ENCODE peak calls at places on chromosomes 16 and 17, in seven cellular contexts. P is PC-9, B is AG04450, Y is A549, C is cardiac fibroblast, I is HFF-Myc, V is lower leg skin. G is an unnamed sample.

GRCh38 chr16:86949630-86950029 is 367.6 kb downstream of the C16orf95 start:
- DNase-seq in Y (no peak), B (no peak), V (no peak), P (no peak), C (no peak), I (no peak), G (no peak)

GRCh38 chr16:73976661-73977060 is 320.0 kb upstream of the PSMD7 start:
- DNase-seq in Y (no peak), B (no peak), V (no peak), P (no peak), C (no peak), I (no peak), G (no peak)

GRCh38 chr16:1159973-1160772 is 7.3 kb downstream of the CACNA1H start:
- DNase-seq in V (no peak), P (no peak), I (no peak), C (no peak), B (no peak), Y (no peak), G (peak; percentile 51)

GRCh38 chr17:21171309-21171922 is 42.5 kb downstream of the TMEM11 start:
- DNase-seq in P (no peak), C (no peak), I (no peak), V (no peak), Y (no peak), B (no peak), G (no peak)

GRCh38 chr16:56632160-56632847 is at the start of gene MT1M:
- DNase-seq in C (no peak), P (no peak), V (peak; percentile 95), B (no peak), Y (no peak), I (no peak), G (peak; percentile 73)

GRCh38 chr17:39547713-39548478 is 59.8 kb downstream of the NEUROD2 start:
- DNase-seq in Y (peak; percentile 75), C (peak; percentile 57), B (no peak), V (peak; percentile 95), I (peak; percentile 6), P (peak; percentile 49), G (peak; percentile 78)

GRCh38 chr17:79095345-79096055 is 20.9 kb downstream of the ENGASE start:
- DNase-seq in V (no peak), Y (no peak), C (no peak), I (no peak), B (no peak), P (no peak), G (no peak)

GRCh38 chr16:30005341-30006094 is 5.3 kb downstream of the DOC2A start:
- DNase-seq in B (no peak), C (peak; percentile 59), V (no peak), I (no peak), P (no peak), Y (peak; percentile 90), G (no peak)

GRCh38 chr17:61806081-61806828 is 57.1 kb downstream of the BRIP1 start:
- DNase-seq in Y (no peak), B (no peak), V (no peak), C (no peak), I (no peak), P (no peak), G (no peak)

GRCh38 chr17:58998871-58999270 is 107.8 kb downstream of the TRIM37 start:
- DNase-seq in C (no peak), B (no peak), Y (no peak), V (no peak), P (no peak), I (no peak), G (no peak)

GRCh38 chr16:65700599-65700998 is 578.7 kb upstream of the CDH11 start:
- DNase-seq in P (no peak), B (no peak), V (no peak), I (no peak), C (peak; percentile 39), Y (no peak), G (no peak)

GRCh38 chr16:80693553-80693952 is 110.8 kb downstream of the CDYL2 start:
- DNase-seq in Y (no peak), I (no peak), B (no peak), V (no peak), P (no peak), C (no peak), G (no peak)

GRCh38 chr17:17057057-17057551 is 14.8 kb downstream of the MPRIP start:
- DNase-seq in B (no peak), C (no peak), V (peak; percentile 85), P (no peak), Y (no peak), I (no peak), G (peak; percentile 65)

GRCh38 chr16:72240949-72241348 is 69.0 kb upstream of the PMFBP1 start:
- DNase-seq in V (no peak), B (no peak), C (no peak), P (no peak), I (no peak), Y (no peak), G (no peak)

GRCh38 chr16:54125751-54126655 is 160.6 kb downstream of the IRX3 start:
- DNase-seq in I (no peak), B (no peak), V (no peak), Y (no peak), C (no peak), P (no peak), G (no peak)

GRCh38 chr16:3542601-3543373 is 34.4 kb downstream of the NLRC3 start:
- DNase-seq in I (no peak), P (no peak), B (no peak), C (peak; percentile 8), Y (no peak), V (no peak), G (peak; percentile 77)

GRCh38 chr17:58335061-58335731 is 6.6 kb upstream of the TSPOAP1 start:
- DNase-seq in V (no peak), P (no peak), I (no peak), C (no peak), Y (no peak), B (no peak), G (no peak)

GRCh38 chr16:15573274-15573895 is 69.6 kb downstream of the MARF1 start:
- DNase-seq in C (no peak), V (no peak), Y (no peak), I (no peak), B (no peak), P (peak; percentile 73), G (no peak)

GRCh38 chr16:15567823-15568222 is 75.1 kb downstream of the MARF1 start:
- DNase-seq in C (no peak), V (no peak), B (no peak), I (no peak), P (no peak), Y (no peak), G (no peak)

GRCh38 chr16:15574614-15574948 is 68.4 kb downstream of the MARF1 start:
- DNase-seq in V (no peak), C (no peak), Y (no peak), B (no peak), I (no peak), P (no peak), G (no peak)

GRCh38 chr16:15575293-15576049 is 67.5 kb downstream of the MARF1 start:
- DNase-seq in B (no peak), C (no peak), Y (no peak), P (no peak), V (no peak), I (no peak), G (no peak)

GRCh38 chr16:15572329-15573001 is 70.5 kb downstream of the MARF1 start:
- DNase-seq in Y (no peak), C (peak; percentile 69), P (peak; percentile 69), I (peak; percentile 22), V (no peak), B (peak; percentile 20), G (no peak)
- TF ChIP-seq CTCF in Y (no peak), C (no peak), P (no peak), I (no peak), V (no peak), B (no peak), G (no peak)

GRCh38 chr17:12574525-12574924 is 91.2 kb upstream of the MYOCD start:
- DNase-seq in C (no peak), I (no peak), Y (no peak), P (no peak), B (no peak), V (no peak), G (no peak)

GRCh38 chr17:12566281-12567002 is 99.2 kb upstream of the MYOCD start:
- DNase-seq in I (no peak), Y (no peak), P (no peak), V (no peak), C (no peak), B (no peak), G (no peak)

GRCh38 chr17:12571606-12572005 is 94.1 kb upstream of the MYOCD start:
- DNase-seq in P (no peak), V (no peak), B (no peak), Y (no peak), C (no peak), I (no peak), G (no peak)

GRCh38 chr17:12567077-12568053 is 98.3 kb upstream of the MYOCD start:
- DNase-seq in P (no peak), V (no peak), I (no peak), C (no peak), Y (no peak), B (no peak), G (no peak)

GRCh38 chr17:12568358-12569251 is 97.1 kb upstream of the MYOCD start:
- DNase-seq in I (no peak), B (no peak), C (no peak), P (no peak), Y (no peak), V (no peak), G (no peak)
- H3K4me3 ChIP-seq in I (no peak overlapping the region), B (no peak overlapping the region), C (no peak overlapping the region), P (no peak overlapping the region), Y (no peak overlapping the region), V (no peak overlapping the region), G (no peak overlapping the region)

DNA sequence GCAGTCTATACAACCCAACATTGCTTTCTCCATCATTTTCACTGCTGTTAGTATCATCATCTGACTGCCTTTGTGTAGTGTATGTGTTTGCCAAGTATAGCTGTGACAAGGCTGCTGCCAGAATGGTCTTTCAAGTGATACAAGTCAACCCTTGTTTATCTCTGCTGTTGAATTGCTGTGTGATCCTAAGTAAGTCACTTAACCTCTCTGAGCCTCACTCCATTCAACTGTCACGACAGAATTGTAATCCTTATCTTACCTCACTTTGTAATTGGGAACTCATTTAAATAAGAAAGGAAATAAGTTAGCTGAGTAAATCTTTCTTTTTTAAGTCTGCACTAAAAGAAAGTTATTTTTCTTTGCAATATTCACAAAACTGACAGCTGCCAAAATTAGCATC is 340.6 kb downstream of the CA10 start:
- DNase-seq in Y (no peak), V (no peak), C (no peak), B (no peak), I (no peak), P (no peak), G (no peak)
- TF ChIP-seq CTCF in Y (no peak), V (no peak), C (no peak), B (no peak), I (no peak), P (no peak), G (no peak)

GRCh38 chr17:28320215-28321061 is 1.4 kb downstream of the TMEM97 start:
- DNase-seq in P (no peak), V (no peak), I (no peak), B (no peak), C (no peak), Y (no peak), G (no peak)

GRCh38 chr17:28317965-28318758 is 838 bp upstream of the TMEM97 start:
- DNase-seq in V (no peak), C (no peak), B (no peak), P (no peak), Y (no peak), I (no peak), G (no peak)

GRCh38 chr17:28315846-28316705 is 2.9 kb upstream of the TMEM97 start:
- DNase-seq in B (no peak), C (no peak), I (no peak), Y (no peak), P (no peak), V (no peak), G (no peak)

GRCh38 chr17:28318759-28319660 is at the start of gene TMEM97:
- DNase-seq in I (peak; percentile 91), Y (peak; percentile 98), P (peak; percentile 93), B (peak; percentile 94), C (peak; percentile 98), V (peak; percentile 99), G (peak; percentile 96)

GRCh38 chr17:28317099-28317964 is 1.7 kb upstream of the TMEM97 start:
- DNase-seq in P (no peak), C (no peak), Y (no peak), B (no peak), I (no peak), V (no peak), G (no peak)
- H3K4me3 ChIP-seq in P (no peak overlapping the region), C (no peak overlapping the region), Y (no peak overlapping the region), B (no peak overlapping the region), I (peak overlapping the region; percentile 85), V (no peak overlapping the region), G (no peak overlapping the region)